ENCODE peak calls at places on chromosomes 6 and 20, in nine cellular contexts. C is WERI-Rb-1, H is upper lobe of right lung, S is GM06990, G is endothelial cell, L is fibroblast of pulmonary artery, A is mucosa of descending colon, Q is dorsolateral prefrontal cortex, Y is glutamatergic neuron. N is an unnamed sample.

GRCh38 chr20:5511930-5512329 is 195.2 kb upstream of the PROKR2 start:
- DNase-seq in C (no peak), H (no peak), S (no peak), G (no peak), L (no peak), A (no peak), Q (no peak), Y (no peak), N (no peak)

GRCh38 chr6:141955621-141956020 is 177.1 kb upstream of the GJE1 start:
- DNase-seq in C (no peak), H (no peak), S (no peak), G (no peak), L (no peak), A (no peak), Q (no peak), Y (no peak), N (no peak)

GRCh38 chr6:166866839-166867637 is 89.3 kb downstream of the RNASET2 start:
- DNase-seq in C (no peak), H (no peak), S (no peak), G (no peak), L (no peak), A (no peak), Q (no peak), Y (no peak), N (no peak)

GRCh38 chr6:121951918-121952379 is 447.5 kb upstream of the HSF2 start:
- DNase-seq in C (no peak), H (no peak), S (no peak), G (no peak), L (peak), A (no peak), Q (no peak), Y (no peak), N (peak)

GRCh38 chr6:116111552-116112528 is 11.2 kb downstream of the NT5DC1 start:
- DNase-seq in C (peak), H (no peak), S (no peak), G (peak), L (peak), A (peak), Q (no peak), Y (peak), N (peak)

GRCh38 chr20:24683676-24684075 is 214.2 kb downstream of the SYNDIG1 start:
- DNase-seq in C (no peak), H (peak), S (no peak), G (no peak), L (no peak), A (no peak), Q (no peak), Y (no peak), N (no peak)

GRCh38 chr20:23142162-23143050 is 56.3 kb upstream of the CD93 start:
- DNase-seq in C (no peak), H (peak), S (peak), G (no peak), L (no peak), A (no peak), Q (no peak), Y (no peak), N (no peak)

GRCh38 chr6:52503853-52504777 is 72.7 kb downstream of the TRAM2 start:
- DNase-seq in C (peak), H (peak), S (no peak), G (no peak), L (peak), A (peak), Q (peak), Y (no peak), N (peak)

GRCh38 chr6:140921366-140922226 is 1211.1 kb upstream of the GJE1 start:
- DNase-seq in C (peak), H (no peak), S (no peak), G (peak), L (peak), A (peak), Q (no peak), Y (no peak), N (peak)

GRCh38 chr6:28212510-28213212 is 12.4 kb upstream of the ZSCAN9 start:
- DNase-seq in C (no peak), H (peak), S (peak), G (peak), L (peak), A (peak), Q (no peak), Y (peak), N (peak)

GRCh38 chr20:39563406-39563805 is 601.3 kb downstream of the DHX35 start:
- DNase-seq in C (no peak), H (no peak), S (peak), G (no peak), L (no peak), A (no peak), Q (no peak), Y (no peak), N (no peak)

GRCh38 chr20:47790032-47790965 is 5.0 kb upstream of the SULF2 start:
- DNase-seq in C (no peak), H (no peak), S (no peak), G (no peak), L (peak), A (no peak), Q (no peak), Y (no peak), N (peak)

GRCh38 chr6:87700729-87701675 is 1.0 kb downstream of the AKIRIN2 start:
- DNase-seq in C (peak), H (no peak), S (peak), G (peak), L (peak), A (peak), Q (no peak), Y (peak), N (peak)

GRCh38 chr20:43662943-43663655 is 3.8 kb upstream of the MYBL2 start:
- DNase-seq in C (no peak), H (no peak), S (no peak), G (no peak), L (no peak), A (peak), Q (no peak), Y (no peak), N (no peak)

GRCh38 chr20:57616143-57616951 is 3.9 kb downstream of the ZBP1 start:
- DNase-seq in C (no peak), H (no peak), S (no peak), G (no peak), L (no peak), A (no peak), Q (no peak), Y (no peak), N (no peak)

GRCh38 chr6:6811151-6812002 is 222.9 kb downstream of the LY86 start:
- DNase-seq in C (no peak), H (no peak), S (no peak), G (peak), L (peak), A (peak), Q (no peak), Y (no peak), N (peak)

GRCh38 chr6:157609556-157609955 is 213.5 kb upstream of the SNX9 start:
- DNase-seq in C (no peak), H (no peak), S (no peak), G (no peak), L (no peak), A (no peak), Q (no peak), Y (no peak), N (no peak)

GRCh38 chr20:33897313-33897912 is 86.3 kb downstream of the CHMP4B start:
- DNase-seq in C (no peak), H (no peak), S (no peak), G (peak), L (no peak), A (no peak), Q (no peak), Y (no peak), N (peak)

GRCh38 chr6:1310628-1311399 is 1.1 kb upstream of the FOXQ1 start:
- DNase-seq in C (peak), H (peak), S (no peak), G (peak), L (no peak), A (peak), Q (no peak), Y (peak), N (no peak)

GRCh38 chr6:474454-475185 is 83.1 kb downstream of the IRF4 start:
- DNase-seq in C (no peak), H (no peak), S (peak), G (peak), L (peak), A (peak), Q (no peak), Y (no peak), N (no peak)

GRCh38 chr6:9482030-9482731 is 932.7 kb downstream of the TFAP2A start:
- DNase-seq in C (no peak), H (no peak), S (no peak), G (no peak), L (peak), A (no peak), Q (no peak), Y (no peak), N (peak)

GRCh38 chr20:19212524-19213502 is at the start of gene SLC24A3:
- DNase-seq in C (peak), H (peak), S (peak), G (peak), L (peak), A (peak), Q (peak), Y (peak), N (peak)

GRCh38 chr6:13696226-13696625 is 15.4 kb downstream of the RANBP9 start:
- DNase-seq in C (no peak), H (no peak), S (no peak), G (no peak), L (peak), A (no peak), Q (no peak), Y (no peak), N (no peak)

GRCh38 chr6:170165501-170166117 is 125.3 kb downstream of the DLL1 start:
- DNase-seq in C (no peak), H (no peak), S (no peak), G (no peak), L (no peak), A (no peak), Q (no peak), Y (no peak), N (no peak)

GRCh38 chr20:38931984-38932383 is 5.8 kb downstream of the FAM83D start:
- DNase-seq in C (no peak), H (no peak), S (no peak), G (no peak), L (no peak), A (no peak), Q (no peak), Y (no peak), N (no peak)

GRCh38 chr6:21742238-21742660 is 148.7 kb downstream of the SOX4 start:
- DNase-seq in C (no peak), H (no peak), S (no peak), G (no peak), L (peak), A (no peak), Q (no peak), Y (no peak), N (peak)

GRCh38 chr6:73152998-73153757 is 72.1 kb downstream of the KHDC1L start:
- DNase-seq in C (no peak), H (no peak), S (no peak), G (no peak), L (peak), A (no peak), Q (no peak), Y (no peak), N (no peak)

GRCh38 chr6:145547596-145548325 is 187.6 kb downstream of the EPM2A start:
- DNase-seq in C (no peak), H (no peak), S (no peak), G (no peak), L (no peak), A (no peak), Q (no peak), Y (no peak), N (no peak)

GRCh38 chr20:64188682-64189529 is 24.7 kb downstream of the MYT1 start:
- DNase-seq in C (peak), H (no peak), S (no peak), G (peak), L (peak), A (peak), Q (no peak), Y (peak), N (peak)

GRCh38 chr6:11413728-11414127 is 123.8 kb upstream of the TMEM170B start:
- DNase-seq in C (no peak), H (no peak), S (no peak), G (no peak), L (peak), A (no peak), Q (no peak), Y (no peak), N (peak)

GRCh38 chr6:11412616-11413015 is 124.9 kb upstream of the TMEM170B start:
- DNase-seq in C (no peak), H (no peak), S (no peak), G (no peak), L (no peak), A (no peak), Q (no peak), Y (no peak), N (no peak)

GRCh38 chr6:11414564-11414963 is 123.0 kb upstream of the TMEM170B start:
- DNase-seq in C (no peak), H (no peak), S (peak), G (no peak), L (no peak), A (peak), Q (no peak), Y (no peak), N (no peak)

GRCh38 chr6:11412011-11412424 is 125.5 kb upstream of the TMEM170B start:
- DNase-seq in C (peak), H (no peak), S (no peak), G (no peak), L (peak), A (no peak), Q (no peak), Y (no peak), N (peak)

GRCh38 chr6:11413112-11413687 is 124.3 kb upstream of the TMEM170B start:
- DNase-seq in C (no peak), H (no peak), S (no peak), G (no peak), L (no peak), A (no peak), Q (no peak), Y (no peak), N (no peak)
- TF ChIP-seq CTCF in C (no peak), H (no peak), S (peak), G (no peak), L (no peak), A (no peak), Q (no peak), Y (no peak), N (no peak)

GRCh38 chr6:43074847-43075741 is 1.0 kb upstream of the PTK7 start:
- DNase-seq in C (no peak), H (no peak), S (no peak), G (no peak), L (peak), A (no peak), Q (no peak), Y (no peak), N (peak)
- TF ChIP-seq CTCF in C (no peak), H (no peak), S (no peak), G (no peak), L (no peak), A (no peak), Q (no peak), Y (no peak), N (no peak)

GRCh38 chr20:3071266-3071609 is 182 bp upstream of the OXT start:
- DNase-seq in C (no peak), H (no peak), S (no peak), G (no peak), L (no peak), A (no peak), Q (no peak), Y (no peak), N (no peak)

GRCh38 chr20:3071610-3072529 is at the start of gene OXT:
- DNase-seq in C (no peak), H (peak), S (no peak), G (no peak), L (no peak), A (peak), Q (no peak), Y (peak), N (no peak)

GRCh38 chr20:3068075-3068474 is 3.3 kb upstream of the OXT start:
- DNase-seq in C (no peak), H (no peak), S (no peak), G (no peak), L (no peak), A (no peak), Q (no peak), Y (no peak), N (peak)

GRCh38 chr20:3068986-3069900 is 2.2 kb upstream of the OXT start:
- DNase-seq in C (peak), H (no peak), S (no peak), G (no peak), L (no peak), A (peak), Q (no peak), Y (no peak), N (no peak)

DNA sequence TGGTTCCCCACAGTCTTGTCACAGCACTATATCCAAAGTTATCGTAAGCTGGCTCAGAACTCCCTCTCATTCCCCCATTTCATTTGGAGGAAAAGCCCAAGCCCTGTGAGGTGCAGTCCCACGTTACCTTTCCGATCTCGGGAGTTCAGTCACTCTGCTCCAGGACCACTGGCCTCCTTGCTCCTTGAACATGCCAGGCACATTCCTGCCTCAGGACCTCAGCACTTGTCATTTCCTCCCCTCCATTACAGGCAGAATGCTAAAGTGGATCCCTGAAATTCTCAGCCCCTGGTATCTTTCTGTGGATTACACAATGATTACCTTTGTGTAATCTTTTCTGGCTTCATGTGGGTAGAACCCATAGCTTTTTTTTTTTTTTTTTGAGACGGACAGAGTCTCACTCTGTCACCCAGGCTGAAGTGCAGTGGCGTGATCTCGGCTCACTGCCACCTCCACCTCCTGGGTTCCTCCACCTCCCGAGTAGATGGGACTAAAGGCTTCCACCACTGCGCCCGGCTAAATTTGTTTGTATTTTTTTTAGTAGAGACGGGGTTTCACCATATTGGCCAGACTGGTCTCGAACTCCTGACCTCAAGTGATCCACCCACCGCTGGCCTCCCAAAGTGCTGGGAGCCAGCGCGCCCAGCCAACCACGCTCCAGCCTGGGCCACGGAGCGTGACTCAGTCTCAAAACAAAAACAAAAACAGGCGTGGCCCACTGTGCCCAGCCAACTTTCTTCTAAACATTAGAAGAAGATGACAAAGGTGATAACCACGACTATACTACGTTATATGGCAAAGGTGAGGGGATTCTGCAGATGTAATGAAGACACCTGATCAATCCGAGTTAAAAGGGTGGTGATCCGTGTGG is 4.0 kb upstream of the OXT start:
- DNase-seq in C (no peak), H (no peak), S (no peak), G (no peak), L (no peak), A (no peak), Q (no peak), Y (no peak), N (peak)
- TF ChIP-seq CTCF in C (no peak), H (no peak), S (no peak), G (no peak), L (no peak), A (no peak), Q (no peak), Y (no peak), N (no peak)

GRCh38 chr6:70967049-70967448 is 10.2 kb upstream of the B3GAT2 start:
- DNase-seq in C (no peak), H (no peak), S (no peak), G (no peak), L (no peak), A (no peak), Q (no peak), Y (no peak), N (no peak)
- TF ChIP-seq CTCF in C (no peak), H (no peak), S (no peak), G (no peak), L (no peak), A (no peak), Q (no peak), Y (no peak), N (no peak)

N was measured in fibroblast of villous mesenchyme.